ENCODE peak calls at places on chromosomes 11 and 22, in five cellular contexts. M, T, W, Q and X are unnamed samples.
A peak's percentile ranks its signal among the peaks of the same experiment; 100 is the strongest.

GRCh38 chr11:65415499-65416340 is 6.9 kb upstream of the NEAT1 start:
- DNase-seq in M (no peak), T (no peak), W (no peak), Q (no peak), X (peak; percentile 46)

GRCh38 chr22:42939451-42939881 is 75.5 kb downstream of the PACSIN2 start:
- DNase-seq in M (no peak), T (no peak), W (no peak), Q (no peak), X (no peak)

GRCh38 chr22:38271927-38272372 is 860 bp downstream of the TMEM184B start:
- DNase-seq in M (no peak), T (no peak), W (no peak), Q (no peak), X (peak; percentile 70)

GRCh38 chr11:12163181-12163841 is 52.9 kb downstream of the MICAL2 start:
- DNase-seq in M (peak; percentile 70), T (peak; percentile 85), W (peak; percentile 58), Q (peak; percentile 82), X (no peak)

GRCh38 chr11:35618497-35619029 is 303 bp downstream of the FJX1 start:
- DNase-seq in M (peak; percentile 48), T (peak; percentile 50), W (peak; percentile 31), Q (peak; percentile 51), X (peak; percentile 49)

GRCh38 chr11:33801821-33802413 is 27.6 kb upstream of the FBXO3 start:
- DNase-seq in M (no peak), T (peak; percentile 7), W (no peak), Q (no peak), X (no peak)

GRCh38 chr22:46815896-46816721 is 53.7 kb downstream of the TBC1D22A start:
- DNase-seq in M (peak; percentile 39), T (peak; percentile 66), W (no peak), Q (peak; percentile 66), X (no peak)

GRCh38 chr11:104531075-104531474 is 367.1 kb upstream of the PDGFD start:
- DNase-seq in M (no peak), T (no peak), W (no peak), Q (no peak), X (no peak)

GRCh38 chr11:26198697-26199096 is 133.2 kb upstream of the ANO3 start:
- DNase-seq in M (no peak), T (no peak), W (no peak), Q (no peak), X (no peak)

GRCh38 chr22:24564376-24565058 is 8.7 kb downstream of the SNRPD3 start:
- DNase-seq in M (peak; percentile 57), T (no peak), W (no peak), Q (no peak), X (no peak)

GRCh38 chr11:77144196-77144853 is 16.3 kb downstream of the MYO7A start:
- DNase-seq in M (no peak), T (no peak), W (no peak), Q (no peak), X (no peak)

GRCh38 chr11:110901441-110901840 is 189.2 kb upstream of the ARHGAP20 start:
- DNase-seq in M (no peak), T (no peak), W (no peak), Q (no peak), X (no peak)

GRCh38 chr11:41917900-41918299 is 458.4 kb upstream of the LRRC4C start:
- DNase-seq in M (no peak), T (no peak), W (no peak), Q (no peak), X (no peak)

GRCh38 chr11:45083544-45084087 is 62.8 kb upstream of the PRDM11 start:
- DNase-seq in M (no peak), T (no peak), W (no peak), Q (no peak), X (no peak)

GRCh38 chr11:117205211-117205818 is 6.1 kb downstream of the TAGLN start:
- DNase-seq in M (no peak), T (no peak), W (no peak), Q (no peak), X (no peak)

GRCh38 chr11:19602906-19603305 is 109.7 kb upstream of the NAV2 start:
- DNase-seq in M (no peak), T (no peak), W (no peak), Q (no peak), X (no peak)

GRCh38 chr22:20441631-20442484 is 4.2 kb upstream of the SCARF2 start:
- DNase-seq in M (no peak), T (no peak), W (no peak), Q (no peak), X (peak; percentile 30)

GRCh38 chr11:56637500-56637899 is 4.7 kb downstream of the OR5AP2 start:
- DNase-seq in M (no peak), T (no peak), W (no peak), Q (no peak), X (no peak)

GRCh38 chr11:47591764-47592163 is 2.4 kb downstream of the C1QTNF4 start:
- DNase-seq in M (no peak), T (no peak), W (no peak), Q (no peak), X (no peak)

GRCh38 chr22:19873138-19873959 is 18.7 kb upstream of the GNB1L start:
- DNase-seq in M (peak; percentile 12), T (no peak), W (no peak), Q (no peak), X (peak; percentile 49)

GRCh38 chr11:33703771-33704170 is 3.1 kb upstream of the C11orf91 start:
- DNase-seq in M (no peak), T (peak; percentile 63), W (no peak), Q (peak; percentile 35), X (peak; percentile 59)

GRCh38 chr22:38802671-38803121 is 8.8 kb upstream of the DNAL4 start:
- DNase-seq in M (peak; percentile 58), T (peak; percentile 92), W (peak; percentile 38), Q (peak; percentile 95), X (no peak)

GRCh38 chr11:16215352-16215751 is 141.0 kb downstream of the SOX6 start:
- DNase-seq in M (no peak), T (no peak), W (no peak), Q (no peak), X (no peak)

GRCh38 chr22:39205344-39206021 is 39.3 kb downstream of the PDGFB start:
- DNase-seq in M (no peak), T (peak; percentile 57), W (no peak), Q (peak; percentile 78), X (peak; percentile 21)

GRCh38 chr11:70176940-70177689 is 26.0 kb upstream of the FADD start:
- DNase-seq in M (no peak), T (no peak), W (no peak), Q (no peak), X (peak; percentile 60)

GRCh38 chr11:119573858-119574257 is 150.9 kb upstream of the THY1 start:
- DNase-seq in M (no peak), T (no peak), W (no peak), Q (no peak), X (no peak)

GRCh38 chr22:23259916-23260644 is 79.8 kb downstream of the BCR start:
- DNase-seq in M (no peak), T (no peak), W (no peak), Q (no peak), X (no peak)
- TF ChIP-seq CTCF in M (no peak), T (no peak), W (no peak), Q (no peak), X (no peak)

GRCh38 chr11:112524808-112525207 is 264.1 kb upstream of the PLET1 start:
- DNase-seq in M (no peak), T (no peak), W (peak; percentile 27), Q (no peak), X (no peak)
- H3K27ac ChIP-seq in M (no peak overlapping the region), T (no peak overlapping the region), W (no peak overlapping the region), Q (no peak overlapping the region), X (no peak overlapping the region)

DNA sequence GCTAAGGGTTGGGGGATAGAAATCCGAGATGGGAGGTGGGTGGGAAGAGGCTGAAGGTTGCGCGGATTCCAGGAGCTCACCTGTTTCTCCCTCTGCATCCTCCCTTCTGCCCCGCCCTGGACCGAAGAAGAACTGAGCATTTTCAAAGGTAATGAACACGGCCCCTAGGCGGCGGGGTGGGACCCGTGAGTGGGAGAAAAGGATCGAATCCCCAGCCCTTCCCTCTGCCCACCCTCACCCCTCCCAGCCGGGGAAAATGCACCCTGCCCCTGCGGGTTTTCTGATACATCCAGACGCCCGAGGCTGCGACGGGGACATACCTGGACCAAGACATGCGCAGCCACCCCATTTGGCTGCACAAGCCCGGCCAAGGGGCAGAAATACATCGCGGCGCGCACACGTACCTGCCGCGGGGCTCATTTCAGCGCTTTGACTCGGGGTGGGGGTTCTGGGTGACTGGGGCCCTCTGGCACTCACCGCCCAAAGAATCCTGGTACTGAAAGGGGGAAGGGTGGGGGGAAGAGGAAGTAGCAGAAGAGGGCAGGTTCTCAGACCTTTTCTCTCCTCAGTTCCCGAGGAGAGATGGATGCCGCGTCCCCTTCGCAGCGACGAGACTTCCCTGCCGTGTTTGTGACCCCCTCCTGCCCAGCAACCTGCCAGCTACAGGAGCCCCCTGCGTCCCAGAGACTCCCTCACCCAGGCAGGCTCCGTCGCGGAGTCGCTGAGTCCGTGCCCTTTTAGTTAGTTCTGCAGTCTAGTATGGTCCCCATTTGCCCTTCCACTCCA is 6.0 kb downstream of the VSIG2 start:
- DNase-seq in M (no peak), T (no peak), W (no peak), Q (no peak), X (no peak)
- TF ChIP-seq CTCF in M (no peak), T (peak; percentile 44), W (no peak), Q (peak; percentile 11), X (no peak)

GRCh38 chr11:113773092-113773415 is 438 bp downstream of the ZW10 start:
- DNase-seq in M (no peak), T (peak; percentile 49), W (no peak), Q (peak; percentile 25), X (peak; percentile 52)

GRCh38 chr11:113771964-113772363 is 1.5 kb downstream of the ZW10 start:
- DNase-seq in M (no peak), T (no peak), W (no peak), Q (no peak), X (no peak)

GRCh38 chr11:113778111-113778910 is 1.3 kb upstream of the CLDN25 start:
- DNase-seq in M (no peak), T (peak; percentile 56), W (no peak), Q (peak; percentile 38), X (no peak)

GRCh38 chr11:113773416-113774173 is at the start of gene ZW10:
- DNase-seq in M (peak; percentile 97), T (peak; percentile 96), W (peak; percentile 99), Q (peak; percentile 96), X (peak; percentile 98)

GRCh38 chr11:113774174-113774503 is 647 bp upstream of the ZW10 start:
- DNase-seq in M (no peak), T (no peak), W (no peak), Q (no peak), X (no peak)
- H3K27ac ChIP-seq in M (peak overlapping the region; percentile 79), T (peak overlapping the region; percentile 93), W (peak overlapping the region; percentile 32), Q (no peak overlapping the region), X (peak overlapping the region; percentile 78)

GRCh38 chr11:22829231-22830081 is at the start of gene SVIP:
- DNase-seq in M (peak; percentile 92), T (peak; percentile 82), W (peak; percentile 95), Q (peak; percentile 87), X (peak; percentile 96)
- TF ChIP-seq CTCF in M (peak; percentile 58), T (peak; percentile 62), W (peak; percentile 64), Q (peak; percentile 71), X (peak; percentile 68)

GRCh38 chr11:102312656-102313055 is 4.6 kb upstream of the BIRC3 start:
- DNase-seq in M (no peak), T (no peak), W (no peak), Q (peak; percentile 40), X (no peak)
- H3K27ac ChIP-seq in M (peak overlapping the region; percentile 80), T (peak overlapping the region; percentile 68), W (peak overlapping the region; percentile 5), Q (no peak overlapping the region), X (peak overlapping the region; percentile 78)